ENCODE peak calls at places on chromosomes 16 and 17, in five cellular contexts. L is brain microvascular endothelial cell, W is cardiac fibroblast, H is AG04450, G is body of pancreas. I is an unnamed sample.

GRCh38 chr16:78693496-78693895 is 594.0 kb downstream of the WWOX start:
- DNase-seq in L (no peak), W (no peak), H (no peak), G (no peak), I (no peak)

GRCh38 chr17:81423698-81424071 is 28.4 kb downstream of the BAHCC1 start:
- DNase-seq in L (no peak), W (no peak), H (no peak), G (no peak), I (no peak)

GRCh38 chr17:81486174-81486810 is 26.3 kb downstream of the ACTG1 start:
- DNase-seq in L (no peak), W (no peak), H (no peak), G (no peak), I (no peak)

GRCh38 chr16:69796285-69797118 is 34.4 kb downstream of the WWP2 start:
- DNase-seq in L (peak), W (peak), H (peak), G (peak), I (peak)

GRCh38 chr17:82497483-82498405 is 21.8 kb upstream of the FOXK2 start:
- DNase-seq in L (peak), W (peak), H (peak), G (peak), I (no peak)

GRCh38 chr17:58535431-58535830 is 21.0 kb upstream of the MTMR4 start:
- DNase-seq in L (no peak), W (peak), H (no peak), G (no peak), I (no peak)

GRCh38 chr16:22641030-22641671 is 130.5 kb downstream of the NPIPB5 start:
- DNase-seq in L (peak), W (peak), H (no peak), G (no peak), I (no peak)

GRCh38 chr17:31695456-31696090 is 163.5 kb downstream of the COPRS start:
- DNase-seq in L (no peak), W (peak), H (no peak), G (no peak), I (peak)

GRCh38 chr16:86150646-86151371 is 251.8 kb downstream of the IRF8 start:
- DNase-seq in L (no peak), W (no peak), H (no peak), G (no peak), I (no peak)
- TF ChIP-seq CTCF in L (no peak), W (no peak), H (no peak), G (no peak), I (no peak)

GRCh38 chr17:74357466-74357809 is 4.2 kb downstream of the BTBD17 start:
- DNase-seq in L (no peak), W (no peak), H (no peak), G (no peak), I (no peak)

GRCh38 chr17:74354561-74354960 is 7.1 kb downstream of the BTBD17 start:
- DNase-seq in L (no peak), W (no peak), H (no peak), G (no peak), I (no peak)

GRCh38 chr17:74355065-74355464 is 6.6 kb downstream of the BTBD17 start:
- DNase-seq in L (no peak), W (no peak), H (no peak), G (no peak), I (no peak)

GRCh38 chr17:74358696-74359095 is 3.0 kb downstream of the BTBD17 start:
- DNase-seq in L (no peak), W (no peak), H (no peak), G (no peak), I (no peak)

GRCh38 chr17:74356640-74357465 is 4.8 kb downstream of the BTBD17 start:
- DNase-seq in L (no peak), W (no peak), H (no peak), G (no peak), I (no peak)
- H3K4me3 ChIP-seq in L (no peak), W (no peak), H (no peak), G (no peak), I (no peak)

DNA sequence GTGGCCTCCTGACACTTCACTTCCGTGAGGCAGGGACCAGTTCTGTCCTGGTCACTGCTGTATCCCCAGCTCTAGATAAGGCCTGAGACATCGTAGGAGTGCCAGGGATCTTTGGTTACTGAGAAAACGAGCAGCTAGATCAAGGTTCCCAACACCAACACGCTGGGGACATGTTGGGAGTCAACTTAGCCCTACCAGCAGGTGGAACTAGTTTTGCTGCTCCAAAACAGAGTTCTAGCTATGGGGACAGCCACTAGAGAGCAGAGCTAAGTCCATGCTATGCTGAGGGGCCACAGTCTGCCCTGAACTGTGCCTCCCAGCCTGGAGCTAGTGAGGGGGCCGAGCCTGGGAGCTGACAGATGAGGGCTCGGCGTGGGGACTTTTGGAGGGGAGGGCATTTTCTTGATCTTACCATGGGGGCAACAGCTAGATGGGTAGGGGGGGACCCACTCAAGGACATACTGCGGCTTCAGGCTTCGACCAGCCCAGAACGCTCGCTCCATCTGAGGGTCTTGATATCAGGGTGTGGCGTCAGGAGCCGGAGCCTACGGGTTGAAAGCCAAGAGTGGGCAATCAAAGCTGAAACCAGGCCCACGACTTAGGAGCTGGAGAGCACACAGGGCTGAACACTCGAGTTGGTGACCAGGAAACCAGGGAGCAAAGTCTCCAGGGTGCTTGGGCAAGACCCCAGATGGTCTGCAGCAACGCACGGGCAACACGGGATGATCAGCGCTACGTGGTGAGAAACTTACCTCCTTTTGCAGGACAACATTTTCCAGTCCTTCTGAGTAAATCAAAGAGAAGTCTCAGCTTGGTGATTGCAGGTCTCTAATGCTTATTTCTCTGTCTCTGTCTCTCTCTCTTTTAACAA is 13.4 kb downstream of the SNX20 start:
- DNase-seq in L (no peak), W (no peak), H (no peak), G (no peak), I (no peak)
- TF ChIP-seq CTCF in L (no peak), W (no peak), H (no peak), G (no peak), I (peak)

GRCh38 chr17:34637548-34638525 is 58.5 kb downstream of the TMEM132E start:
- DNase-seq in L (peak), W (peak), H (peak), G (peak), I (peak)
- H3K4me3 ChIP-seq in L (no peak), W (peak), H (no peak), G (peak), I (peak)

I was measured in AG09309.